ENCODE peak calls at places on chromosomes 2 and 18, in nine cellular contexts. One of them, this sample, is unnamed.

GRCh38 chr2:140695163-140695562 is 1435.7 kb downstream of the LRP1B start:
- DNase-seq in neuronal stem cell: no peak
- DNase-seq in cardiac fibroblast: peak; percentile 59
- DNase-seq in WERI-Rb-1: no peak
- DNase-seq in upper lobe of right lung: no peak
- DNase-seq in NCI-H146: no peak
- DNase-seq in ureter: no peak
- DNase-seq in activated gamma-delta T cell treated with Interleukin-2 at 50 U/mL for 16 hours: no peak
- DNase-seq in Calu3: peak; percentile 24
- DNase-seq in this sample: no peak

GRCh38 chr2:177296047-177296446 is 31.5 kb upstream of the NFE2L2 start:
- DNase-seq in activated gamma-delta T cell treated with Interleukin-2 at 50 U/mL for 16 hours: no peak
- DNase-seq in cardiac fibroblast: peak; percentile 56
- DNase-seq in NCI-H146: no peak
- DNase-seq in ureter: no peak
- DNase-seq in WERI-Rb-1: no peak
- DNase-seq in neuronal stem cell: no peak
- DNase-seq in upper lobe of right lung: no peak
- DNase-seq in Calu3: no peak
- DNase-seq in this sample: no peak

GRCh38 chr2:21303876-21304275 is 180.1 kb downstream of the TDRD15 start:
- DNase-seq in Calu3: no peak
- DNase-seq in ureter: no peak
- DNase-seq in NCI-H146: no peak
- DNase-seq in activated gamma-delta T cell treated with Interleukin-2 at 50 U/mL for 16 hours: no peak
- DNase-seq in upper lobe of right lung: no peak
- DNase-seq in neuronal stem cell: no peak
- DNase-seq in WERI-Rb-1: no peak
- DNase-seq in cardiac fibroblast: no peak
- DNase-seq in this sample: no peak

GRCh38 chr2:165079432-165079831 is 124.1 kb upstream of the SLC38A11 start:
- DNase-seq in cardiac fibroblast: no peak
- DNase-seq in upper lobe of right lung: no peak
- DNase-seq in activated gamma-delta T cell treated with Interleukin-2 at 50 U/mL for 16 hours: no peak
- DNase-seq in ureter: no peak
- DNase-seq in neuronal stem cell: no peak
- DNase-seq in Calu3: no peak
- DNase-seq in WERI-Rb-1: no peak
- DNase-seq in NCI-H146: no peak
- DNase-seq in this sample: no peak

GRCh38 chr2:173652311-173652710 is 297.6 kb downstream of the CDCA7 start:
- DNase-seq in NCI-H146: no peak
- DNase-seq in neuronal stem cell: no peak
- DNase-seq in activated gamma-delta T cell treated with Interleukin-2 at 50 U/mL for 16 hours: no peak
- DNase-seq in Calu3: peak; percentile 5
- DNase-seq in WERI-Rb-1: no peak
- DNase-seq in cardiac fibroblast: peak; percentile 91
- DNase-seq in upper lobe of right lung: no peak
- DNase-seq in ureter: no peak
- DNase-seq in this sample: no peak

GRCh38 chr2:58122040-58122439 is 75.4 kb downstream of the VRK2 start:
- DNase-seq in neuronal stem cell: no peak
- DNase-seq in ureter: no peak
- DNase-seq in activated gamma-delta T cell treated with Interleukin-2 at 50 U/mL for 16 hours: no peak
- DNase-seq in upper lobe of right lung: no peak
- DNase-seq in cardiac fibroblast: no peak
- DNase-seq in Calu3: no peak
- DNase-seq in WERI-Rb-1: no peak
- DNase-seq in NCI-H146: no peak
- DNase-seq in this sample: no peak

GRCh38 chr2:151525872-151526271 is 116.2 kb downstream of the RIF1 start:
- DNase-seq in upper lobe of right lung: no peak
- DNase-seq in cardiac fibroblast: peak; percentile 1
- DNase-seq in Calu3: no peak
- DNase-seq in WERI-Rb-1: no peak
- DNase-seq in ureter: no peak
- DNase-seq in activated gamma-delta T cell treated with Interleukin-2 at 50 U/mL for 16 hours: no peak
- DNase-seq in neuronal stem cell: no peak
- DNase-seq in NCI-H146: no peak
- DNase-seq in this sample: no peak

GRCh38 chr2:240134956-240135520 is 1.1 kb downstream of the COPS9 start:
- DNase-seq in upper lobe of right lung: peak; percentile 45
- DNase-seq in cardiac fibroblast: no peak
- DNase-seq in neuronal stem cell: no peak
- DNase-seq in activated gamma-delta T cell treated with Interleukin-2 at 50 U/mL for 16 hours: no peak
- DNase-seq in NCI-H146: no peak
- DNase-seq in Calu3: no peak
- DNase-seq in WERI-Rb-1: no peak
- DNase-seq in ureter: no peak
- DNase-seq in this sample: no peak

GRCh38 chr18:56333846-56334245 is 304.5 kb downstream of the TXNL1 start:
- DNase-seq in ureter: no peak
- DNase-seq in neuronal stem cell: no peak
- DNase-seq in activated gamma-delta T cell treated with Interleukin-2 at 50 U/mL for 16 hours: no peak
- DNase-seq in WERI-Rb-1: no peak
- DNase-seq in upper lobe of right lung: no peak
- DNase-seq in NCI-H146: no peak
- DNase-seq in cardiac fibroblast: no peak
- DNase-seq in Calu3: no peak
- DNase-seq in this sample: no peak

GRCh38 chr2:172102858-172103359 is at the start of gene DLX2:
- DNase-seq in activated gamma-delta T cell treated with Interleukin-2 at 50 U/mL for 16 hours: peak; percentile 50
- DNase-seq in upper lobe of right lung: peak; percentile 86
- DNase-seq in ureter: no peak
- DNase-seq in cardiac fibroblast: peak; percentile 85
- DNase-seq in Calu3: peak; percentile 79
- DNase-seq in NCI-H146: peak; percentile 97
- DNase-seq in WERI-Rb-1: peak; percentile 90
- DNase-seq in neuronal stem cell: peak; percentile 86
- DNase-seq in this sample: peak; percentile 63

GRCh38 chr18:21803495-21803894 is 62.9 kb downstream of the MIB1 start:
- DNase-seq in Calu3: no peak
- DNase-seq in upper lobe of right lung: no peak
- DNase-seq in WERI-Rb-1: no peak
- DNase-seq in NCI-H146: no peak
- DNase-seq in activated gamma-delta T cell treated with Interleukin-2 at 50 U/mL for 16 hours: no peak
- DNase-seq in cardiac fibroblast: peak; percentile 61
- DNase-seq in ureter: no peak
- DNase-seq in neuronal stem cell: no peak
- DNase-seq in this sample: no peak

GRCh38 chr2:164898475-164898874 is 56.9 kb downstream of the SLC38A11 start:
- DNase-seq in Calu3: peak; percentile 40
- DNase-seq in activated gamma-delta T cell treated with Interleukin-2 at 50 U/mL for 16 hours: no peak
- DNase-seq in NCI-H146: no peak
- DNase-seq in WERI-Rb-1: no peak
- DNase-seq in neuronal stem cell: no peak
- DNase-seq in cardiac fibroblast: peak; percentile 67
- DNase-seq in ureter: no peak
- DNase-seq in upper lobe of right lung: no peak
- DNase-seq in this sample: no peak

GRCh38 chr2:223549215-223549614 is 52.9 kb downstream of the SCG2 start:
- DNase-seq in ureter: no peak
- DNase-seq in NCI-H146: peak; percentile 68
- DNase-seq in neuronal stem cell: no peak
- DNase-seq in WERI-Rb-1: no peak
- DNase-seq in activated gamma-delta T cell treated with Interleukin-2 at 50 U/mL for 16 hours: no peak
- DNase-seq in upper lobe of right lung: no peak
- DNase-seq in cardiac fibroblast: peak; percentile 86
- DNase-seq in Calu3: peak; percentile 82
- DNase-seq in this sample: no peak

GRCh38 chr2:239630618-239631286 is 229.9 kb upstream of the HDAC4 start:
- DNase-seq in upper lobe of right lung: no peak
- DNase-seq in neuronal stem cell: no peak
- DNase-seq in activated gamma-delta T cell treated with Interleukin-2 at 50 U/mL for 16 hours: no peak
- DNase-seq in Calu3: no peak
- DNase-seq in WERI-Rb-1: no peak
- DNase-seq in ureter: peak; percentile 37
- DNase-seq in cardiac fibroblast: peak; percentile 89
- DNase-seq in NCI-H146: no peak
- DNase-seq in this sample: peak; percentile 40

GRCh38 chr2:240446618-240447175 is 11.2 kb downstream of the GPC1 start:
- DNase-seq in cardiac fibroblast: no peak
- DNase-seq in activated gamma-delta T cell treated with Interleukin-2 at 50 U/mL for 16 hours: no peak
- DNase-seq in neuronal stem cell: no peak
- DNase-seq in NCI-H146: no peak
- DNase-seq in Calu3: no peak
- DNase-seq in ureter: no peak
- DNase-seq in WERI-Rb-1: no peak
- DNase-seq in upper lobe of right lung: no peak
- DNase-seq in this sample: no peak

GRCh38 chr2:167929461-167929860 is 317.9 kb downstream of the STK39 start:
- DNase-seq in WERI-Rb-1: no peak
- DNase-seq in Calu3: no peak
- DNase-seq in activated gamma-delta T cell treated with Interleukin-2 at 50 U/mL for 16 hours: no peak
- DNase-seq in NCI-H146: peak; percentile 69
- DNase-seq in ureter: no peak
- DNase-seq in neuronal stem cell: no peak
- DNase-seq in upper lobe of right lung: no peak
- DNase-seq in cardiac fibroblast: no peak
- DNase-seq in this sample: no peak

GRCh38 chr2:42345986-42346385 is 15.0 kb downstream of the COX7A2L start:
- DNase-seq in neuronal stem cell: no peak
- DNase-seq in cardiac fibroblast: no peak
- DNase-seq in upper lobe of right lung: no peak
- DNase-seq in WERI-Rb-1: no peak
- DNase-seq in activated gamma-delta T cell treated with Interleukin-2 at 50 U/mL for 16 hours: no peak
- DNase-seq in ureter: no peak
- DNase-seq in Calu3: no peak
- DNase-seq in NCI-H146: no peak
- DNase-seq in this sample: no peak

GRCh38 chr2:238407566-238407965 is 19.2 kb upstream of the ASB1 start:
- DNase-seq in ureter: no peak
- DNase-seq in neuronal stem cell: no peak
- DNase-seq in Calu3: no peak
- DNase-seq in WERI-Rb-1: no peak
- DNase-seq in activated gamma-delta T cell treated with Interleukin-2 at 50 U/mL for 16 hours: no peak
- DNase-seq in NCI-H146: no peak
- DNase-seq in cardiac fibroblast: no peak
- DNase-seq in upper lobe of right lung: no peak
- DNase-seq in this sample: no peak

GRCh38 chr18:33804258-33804657 is 226.2 kb downstream of the ASXL3 start:
- DNase-seq in upper lobe of right lung: no peak
- DNase-seq in neuronal stem cell: no peak
- DNase-seq in Calu3: peak; percentile 57
- DNase-seq in WERI-Rb-1: no peak
- DNase-seq in NCI-H146: no peak
- DNase-seq in cardiac fibroblast: peak; percentile 28
- DNase-seq in activated gamma-delta T cell treated with Interleukin-2 at 50 U/mL for 16 hours: no peak
- DNase-seq in ureter: no peak
- DNase-seq in this sample: peak; percentile 55

GRCh38 chr2:126761256-126761980 is 105.5 kb downstream of the GYPC start:
- DNase-seq in Calu3: no peak
- DNase-seq in neuronal stem cell: no peak
- DNase-seq in activated gamma-delta T cell treated with Interleukin-2 at 50 U/mL for 16 hours: no peak
- DNase-seq in WERI-Rb-1: no peak
- DNase-seq in cardiac fibroblast: no peak
- DNase-seq in upper lobe of right lung: no peak
- DNase-seq in NCI-H146: no peak
- DNase-seq in ureter: no peak
- DNase-seq in this sample: no peak

GRCh38 chr2:188902906-188903305 is 71.3 kb upstream of the COL3A1 start:
- DNase-seq in ureter: no peak
- DNase-seq in cardiac fibroblast: peak; percentile 80
- DNase-seq in Calu3: no peak
- DNase-seq in upper lobe of right lung: no peak
- DNase-seq in activated gamma-delta T cell treated with Interleukin-2 at 50 U/mL for 16 hours: no peak
- DNase-seq in NCI-H146: no peak
- DNase-seq in neuronal stem cell: no peak
- DNase-seq in WERI-Rb-1: no peak
- DNase-seq in this sample: no peak

GRCh38 chr18:63318882-63319382 is 637 bp downstream of the BCL2 start:
- DNase-seq in ureter: no peak
- DNase-seq in Calu3: no peak
- DNase-seq in upper lobe of right lung: no peak
- DNase-seq in activated gamma-delta T cell treated with Interleukin-2 at 50 U/mL for 16 hours: no peak
- DNase-seq in cardiac fibroblast: no peak
- DNase-seq in NCI-H146: peak; percentile 40
- DNase-seq in neuronal stem cell: no peak
- DNase-seq in WERI-Rb-1: no peak
- DNase-seq in this sample: no peak

GRCh38 chr2:39563572-39563971 is 102.1 kb upstream of the TMEM178A start:
- DNase-seq in WERI-Rb-1: no peak
- DNase-seq in activated gamma-delta T cell treated with Interleukin-2 at 50 U/mL for 16 hours: no peak
- DNase-seq in neuronal stem cell: no peak
- DNase-seq in cardiac fibroblast: no peak
- DNase-seq in NCI-H146: no peak
- DNase-seq in ureter: no peak
- DNase-seq in upper lobe of right lung: no peak
- DNase-seq in Calu3: no peak
- DNase-seq in this sample: no peak

GRCh38 chr2:222000326-222000725 is 298.5 kb downstream of the PAX3 start:
- DNase-seq in NCI-H146: peak; percentile 0
- DNase-seq in ureter: no peak
- DNase-seq in WERI-Rb-1: no peak
- DNase-seq in Calu3: peak; percentile 4
- DNase-seq in activated gamma-delta T cell treated with Interleukin-2 at 50 U/mL for 16 hours: no peak
- DNase-seq in neuronal stem cell: no peak
- DNase-seq in cardiac fibroblast: peak; percentile 10
- DNase-seq in upper lobe of right lung: no peak
- DNase-seq in this sample: no peak

GRCh38 chr2:18413794-18414396 is 146.6 kb downstream of the RDH14 start:
- DNase-seq in Calu3: no peak
- DNase-seq in neuronal stem cell: no peak
- DNase-seq in cardiac fibroblast: peak; percentile 81
- DNase-seq in activated gamma-delta T cell treated with Interleukin-2 at 50 U/mL for 16 hours: no peak
- DNase-seq in ureter: no peak
- DNase-seq in WERI-Rb-1: no peak
- DNase-seq in upper lobe of right lung: no peak
- DNase-seq in NCI-H146: no peak
- DNase-seq in this sample: no peak

GRCh38 chr2:203340791-203341487 is 12.7 kb downstream of the ABI2 start:
- DNase-seq in NCI-H146: no peak
- DNase-seq in ureter: no peak
- DNase-seq in cardiac fibroblast: peak; percentile 92
- DNase-seq in upper lobe of right lung: no peak
- DNase-seq in Calu3: peak; percentile 32
- DNase-seq in WERI-Rb-1: no peak
- DNase-seq in neuronal stem cell: peak; percentile 35
- DNase-seq in activated gamma-delta T cell treated with Interleukin-2 at 50 U/mL for 16 hours: no peak
- DNase-seq in this sample: peak; percentile 9

GRCh38 chr2:216716109-216716508 is 20.8 kb upstream of the IGFBP5 start:
- DNase-seq in upper lobe of right lung: no peak
- DNase-seq in neuronal stem cell: no peak
- DNase-seq in ureter: no peak
- DNase-seq in activated gamma-delta T cell treated with Interleukin-2 at 50 U/mL for 16 hours: no peak
- DNase-seq in Calu3: no peak
- DNase-seq in NCI-H146: no peak
- DNase-seq in cardiac fibroblast: no peak
- DNase-seq in WERI-Rb-1: no peak
- DNase-seq in this sample: no peak

GRCh38 chr2:73203055-73203681 is 794 bp downstream of the NOTO start:
- DNase-seq in activated gamma-delta T cell treated with Interleukin-2 at 50 U/mL for 16 hours: no peak
- DNase-seq in WERI-Rb-1: no peak
- DNase-seq in cardiac fibroblast: peak; percentile 21
- DNase-seq in NCI-H146: peak; percentile 44
- DNase-seq in neuronal stem cell: no peak
- DNase-seq in ureter: no peak
- DNase-seq in upper lobe of right lung: peak; percentile 73
- DNase-seq in Calu3: no peak
- DNase-seq in this sample: no peak

GRCh38 chr18:37253424-37254255 is 312.0 kb downstream of the CELF4 start:
- DNase-seq in neuronal stem cell: peak; percentile 67
- DNase-seq in Calu3: peak; percentile 69
- DNase-seq in upper lobe of right lung: peak; percentile 70
- DNase-seq in cardiac fibroblast: no peak
- DNase-seq in ureter: no peak
- DNase-seq in activated gamma-delta T cell treated with Interleukin-2 at 50 U/mL for 16 hours: no peak
- DNase-seq in WERI-Rb-1: peak; percentile 33
- DNase-seq in NCI-H146: peak; percentile 89
- DNase-seq in this sample: no peak

GRCh38 chr2:114079366-114080004 is 189.6 kb downstream of the ACTR3 start:
- DNase-seq in Calu3: no peak
- DNase-seq in ureter: no peak
- DNase-seq in cardiac fibroblast: no peak
- DNase-seq in upper lobe of right lung: no peak
- DNase-seq in WERI-Rb-1: no peak
- DNase-seq in NCI-H146: no peak
- DNase-seq in neuronal stem cell: no peak
- DNase-seq in activated gamma-delta T cell treated with Interleukin-2 at 50 U/mL for 16 hours: no peak
- DNase-seq in this sample: no peak

GRCh38 chr2:97740590-97741182 is 27.3 kb downstream of the ZAP70 start:
- DNase-seq in NCI-H146: peak; percentile 86
- DNase-seq in Calu3: peak; percentile 63
- DNase-seq in upper lobe of right lung: peak; percentile 72
- DNase-seq in WERI-Rb-1: peak; percentile 91
- DNase-seq in ureter: no peak
- DNase-seq in neuronal stem cell: peak; percentile 37
- DNase-seq in cardiac fibroblast: peak; percentile 24
- DNase-seq in activated gamma-delta T cell treated with Interleukin-2 at 50 U/mL for 16 hours: peak; percentile 29
- DNase-seq in this sample: no peak

This sample was measured in prostate gland.